ENCODE peak calls at places on chromosomes 3 and 15, in eight cellular contexts. O, P, L, J, H, R, W and A are unnamed samples. For H3K36me3, the result is how much of the 10 kb centered on the place peaks cover.

GRCh38 chr15:60633426-60633968 is 154.6 kb upstream of the ICE2 start:
- DNase-seq in P (no peak), W (no peak), L (no peak), J (no peak), O (no peak), H (no peak), R (no peak), A (no peak)

GRCh38 chr3:104582092-104582491 is 784.6 kb upstream of the ALCAM start:
- DNase-seq in P (no peak), O (no peak), J (no peak), W (no peak), L (no peak), R (no peak), H (no peak), A (no peak)

GRCh38 chr3:14375192-14375591 is 27.2 kb upstream of the SLC6A6 start:
- DNase-seq in H (no peak), P (no peak), W (no peak), J (no peak), L (no peak), O (no peak), R (peak), A (no peak)

GRCh38 chr15:45572627-45573026 is 14.6 kb upstream of the BLOC1S6 start:
- DNase-seq in O (no peak), J (no peak), L (no peak), W (no peak), P (no peak), R (no peak), H (no peak), A (no peak)

GRCh38 chr3:133932009-133932408 is 36.3 kb upstream of the RAB6B start:
- DNase-seq in R (no peak), O (no peak), W (no peak), P (no peak), J (no peak), H (peak), L (no peak), A (peak)

GRCh38 chr3:40382617-40382979 is 4.4 kb upstream of the ENTPD3 start:
- DNase-seq in W (no peak), P (no peak), H (no peak), L (no peak), J (no peak), R (no peak), O (no peak), A (no peak)

GRCh38 chr3:11563749-11564148 is 80.0 kb downstream of the VGLL4 start:
- DNase-seq in O (no peak), P (no peak), W (no peak), L (no peak), H (no peak), J (no peak), R (no peak), A (no peak)

GRCh38 chr15:29698030-29698701 is 124.1 kb downstream of the TJP1 start:
- DNase-seq in W (peak), P (no peak), H (no peak), L (no peak), R (no peak), J (no peak), O (no peak), A (no peak)

GRCh38 chr15:85327820-85328219 is 52.6 kb upstream of the AKAP13 start:
- DNase-seq in P (no peak), R (no peak), W (no peak), O (no peak), H (peak), L (no peak), J (no peak), A (no peak)

GRCh38 chr3:43176666-43177065 is 70.8 kb upstream of the POMGNT2 start:
- DNase-seq in H (no peak), O (no peak), R (no peak), P (no peak), J (no peak), L (no peak), W (no peak), A (no peak)

GRCh38 chr3:43177092-43177491 is 71.2 kb upstream of the POMGNT2 start:
- DNase-seq in P (no peak), O (no peak), J (no peak), H (no peak), W (no peak), L (no peak), R (no peak), A (no peak)

GRCh38 chr3:43178891-43179366 is 73.0 kb upstream of the POMGNT2 start:
- DNase-seq in R (no peak), W (peak), J (peak), L (no peak), P (peak), H (no peak), O (no peak), A (no peak)

GRCh38 chr3:43181202-43181910 is 75.5 kb upstream of the POMGNT2 start:
- DNase-seq in J (peak), L (no peak), R (no peak), P (peak), W (no peak), H (no peak), O (no peak), A (no peak)

DNA sequence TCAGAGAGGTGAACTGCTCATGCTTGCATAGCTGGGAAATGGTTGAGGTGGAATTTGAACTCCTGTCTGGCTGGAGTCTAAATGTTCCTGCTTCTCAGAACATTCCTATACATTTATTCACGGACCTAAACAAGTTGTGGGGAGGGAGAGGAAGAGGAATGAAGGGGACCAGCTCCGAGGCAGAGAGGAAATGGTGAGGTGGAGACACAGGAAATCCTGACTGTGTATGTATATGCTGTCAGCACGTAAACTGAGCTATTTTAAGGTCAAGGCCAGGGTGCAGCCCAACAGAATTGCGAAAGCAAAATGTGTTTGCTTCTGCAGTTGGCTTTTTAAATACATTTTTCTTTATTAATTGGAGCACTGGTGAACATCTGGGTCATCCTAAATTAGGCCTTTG is 74.1 kb upstream of the POMGNT2 start:
- DNase-seq in O (no peak), L (no peak), P (peak), R (no peak), H (no peak), W (no peak), J (peak), A (no peak)
- TF ChIP-seq POLR2AphosphoS5 in O (no peak), L (no peak), P (peak), R (no peak), H (no peak), W (no peak), J (no peak), A (no peak)

GRCh38 chr3:194332858-194333211 is 18.3 kb downstream of the CPN2 start:
- DNase-seq in H (no peak), J (no peak), L (no peak), P (no peak), W (no peak), O (no peak), R (no peak), A (no peak)
- H3K4me3 ChIP-seq in H (no peak), J (no peak), L (no peak), P (no peak), W (no peak), O (no peak), R (peak), A (no peak)

GRCh38 chr15:83057660-83058376 is 9.2 kb downstream of the BTBD1 start:
- DNase-seq in J (no peak), R (no peak), W (no peak), P (no peak), O (no peak), L (no peak), H (no peak), A (no peak)

GRCh38 chr15:83057002-83057401 is 10.1 kb downstream of the BTBD1 start:
- DNase-seq in W (no peak), O (no peak), J (no peak), L (no peak), P (no peak), H (no peak), R (no peak), A (no peak)

DNA sequence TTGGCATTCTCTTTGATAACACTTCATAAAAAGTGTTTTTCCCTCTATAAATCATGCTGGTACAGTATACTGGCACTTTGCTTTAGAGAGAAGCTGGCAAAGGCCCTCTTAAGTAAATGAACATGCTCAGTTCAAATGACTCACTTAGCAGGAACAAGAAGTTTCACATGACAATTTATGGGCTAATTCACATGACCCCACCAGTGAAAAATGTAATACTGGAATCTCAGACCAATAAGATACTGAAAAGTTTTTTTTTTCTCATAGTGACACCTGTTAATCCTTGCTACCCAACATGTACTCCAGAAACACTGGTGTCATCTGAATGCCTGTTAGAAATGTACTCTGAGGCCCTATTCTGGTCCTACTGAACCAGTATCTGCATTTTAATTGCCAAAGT is 13.9 kb downstream of the BTBD1 start:
- DNase-seq in R (no peak), P (no peak), H (no peak), W (no peak), L (no peak), O (no peak), J (no peak), A (no peak)
- H3K36me3 ChIP-seq in R (under half), P (half or more), H (under half), W (under half), L (under half), O (under half), J (under half), A (half or more)

GRCh38 chr3:160331127-160331937 is 67.7 kb downstream of the IFT80 start:
- DNase-seq in H (no peak), P (no peak), R (no peak), L (no peak), O (no peak), W (peak), J (no peak), A (no peak)
- TF ChIP-seq POLR2AphosphoS5 in H (no peak), P (no peak), R (no peak), L (no peak), O (no peak), W (peak), J (no peak), A (no peak)

GRCh38 chr15:40369474-40369869 is 11.5 kb downstream of the DISP2 start:
- DNase-seq in H (no peak), L (no peak), W (no peak), J (no peak), P (no peak), R (no peak), O (no peak), A (no peak)

GRCh38 chr15:40366204-40367037 is 8.4 kb downstream of the DISP2 start:
- DNase-seq in J (no peak), H (no peak), L (no peak), R (no peak), W (no peak), O (no peak), P (no peak), A (no peak)

GRCh38 chr15:40367038-40367672 is 9.1 kb downstream of the DISP2 start:
- DNase-seq in O (peak), R (no peak), P (no peak), L (peak), J (peak), H (no peak), W (no peak), A (peak)

GRCh38 chr15:40368701-40369473 is 10.9 kb downstream of the DISP2 start:
- DNase-seq in J (no peak), O (no peak), H (no peak), P (no peak), L (no peak), R (no peak), W (no peak), A (peak)

DNA sequence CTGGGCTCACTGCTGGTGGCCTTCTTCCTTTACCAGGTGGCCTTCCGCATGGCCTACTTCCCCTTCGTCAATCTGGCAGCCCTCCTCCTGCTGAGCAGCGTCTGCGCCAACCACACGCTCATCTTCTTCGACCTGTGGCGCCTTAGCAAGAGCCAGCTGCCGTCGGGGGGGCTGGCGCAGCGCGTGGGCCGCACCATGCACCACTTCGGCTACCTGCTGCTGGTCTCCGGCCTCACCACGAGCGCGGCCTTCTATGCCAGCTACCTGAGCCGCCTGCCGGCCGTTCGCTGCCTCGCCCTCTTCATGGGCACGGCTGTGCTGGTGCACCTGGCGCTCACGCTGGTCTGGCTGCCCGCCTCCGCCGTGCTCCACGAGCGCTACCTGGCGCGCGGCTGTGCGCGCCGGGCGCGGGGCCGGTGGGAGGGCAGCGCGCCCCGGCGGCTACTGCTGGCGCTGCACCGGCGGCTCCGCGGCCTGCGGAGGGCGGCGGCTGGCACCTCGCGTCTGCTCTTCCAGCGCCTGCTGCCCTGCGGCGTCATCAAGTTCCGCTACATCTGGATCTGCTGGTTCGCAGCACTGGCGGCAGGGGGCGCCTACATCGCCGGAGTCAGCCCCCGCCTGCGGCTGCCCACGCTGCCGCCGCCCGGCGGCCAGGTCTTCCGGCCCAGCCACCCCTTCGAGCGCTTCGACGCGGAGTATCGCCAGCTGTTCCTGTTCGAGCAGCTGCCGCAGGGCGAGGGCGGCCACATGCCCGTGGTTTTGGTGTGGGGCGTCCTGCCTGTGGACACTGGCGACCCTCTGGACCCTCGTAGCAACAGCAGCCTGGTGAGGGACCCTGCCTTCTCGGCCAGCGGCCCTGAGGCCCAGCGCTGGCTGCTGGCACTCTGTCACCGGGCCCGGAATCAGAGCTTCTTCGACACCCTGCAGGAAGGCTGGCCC is 9.9 kb downstream of the DISP2 start:
- DNase-seq in J (peak), O (peak), L (peak), H (no peak), R (peak), W (peak), P (peak), A (peak)
- H3K4me3 ChIP-seq in J (peak), O (peak), L (peak), H (peak), R (peak), W (peak), P (peak), A (peak)

GRCh38 chr15:67143646-67144045 is 78.2 kb downstream of the SMAD3 start:
- DNase-seq in W (no peak), L (no peak), H (no peak), R (no peak), J (no peak), P (peak), O (peak), A (no peak)
- H3K36me3 ChIP-seq in W (under half), L (under half), H (under half), R (under half), J (under half), P (under half), O (under half), A (under half)

GRCh38 chr3:132317229-132317948 is at the start of gene ACP3:
- DNase-seq in L (no peak), H (no peak), P (peak), J (peak), R (peak), W (peak), O (no peak), A (peak)
- TF ChIP-seq POLR2AphosphoS5 in L (peak), H (peak), P (peak), J (no peak), R (no peak), W (no peak), O (no peak), A (peak)